ENCODE peak calls at places on chromosomes 7 and 10, in five cellular contexts. X, R, P, I and T are unnamed samples.

GRCh38 chr10:91349381-91349780 is 60.8 kb upstream of the HECTD2 start:
- DNase-seq in X (no peak), R (peak), P (peak), I (no peak), T (no peak)

GRCh38 chr7:25643770-25644394 is 415.6 kb upstream of the NPVF start:
- DNase-seq in X (no peak), R (no peak), P (no peak), I (no peak), T (no peak)

GRCh38 chr7:90958669-90959068 is 305.6 kb upstream of the FZD1 start:
- DNase-seq in X (no peak), R (peak), P (peak), I (no peak), T (no peak)

GRCh38 chr10:124035928-124036558 is 57.4 kb downstream of the CHST15 start:
- DNase-seq in X (peak), R (no peak), P (no peak), I (no peak), T (peak)

GRCh38 chr7:123528265-123528664 is 6.1 kb downstream of the IQUB start:
- DNase-seq in X (no peak), R (no peak), P (no peak), I (no peak), T (peak)

GRCh38 chr10:9786101-9786500 is 1231.6 kb upstream of the CELF2 start:
- DNase-seq in X (no peak), R (no peak), P (no peak), I (no peak), T (no peak)

GRCh38 chr7:29019275-29019820 is 61.2 kb upstream of the TRIL start:
- DNase-seq in X (no peak), R (no peak), P (no peak), I (no peak), T (no peak)

GRCh38 chr10:119896061-119896655 is 3.6 kb downstream of the SEC23IP start:
- DNase-seq in X (no peak), R (peak), P (no peak), I (no peak), T (no peak)

GRCh38 chr10:8389630-8390029 is 335.1 kb downstream of the GATA3 start:
- DNase-seq in X (no peak), R (no peak), P (no peak), I (no peak), T (no peak)

GRCh38 chr10:26385443-26385842 is 52.7 kb upstream of the APBB1IP start:
- DNase-seq in X (no peak), R (no peak), P (no peak), I (no peak), T (no peak)

DNA sequence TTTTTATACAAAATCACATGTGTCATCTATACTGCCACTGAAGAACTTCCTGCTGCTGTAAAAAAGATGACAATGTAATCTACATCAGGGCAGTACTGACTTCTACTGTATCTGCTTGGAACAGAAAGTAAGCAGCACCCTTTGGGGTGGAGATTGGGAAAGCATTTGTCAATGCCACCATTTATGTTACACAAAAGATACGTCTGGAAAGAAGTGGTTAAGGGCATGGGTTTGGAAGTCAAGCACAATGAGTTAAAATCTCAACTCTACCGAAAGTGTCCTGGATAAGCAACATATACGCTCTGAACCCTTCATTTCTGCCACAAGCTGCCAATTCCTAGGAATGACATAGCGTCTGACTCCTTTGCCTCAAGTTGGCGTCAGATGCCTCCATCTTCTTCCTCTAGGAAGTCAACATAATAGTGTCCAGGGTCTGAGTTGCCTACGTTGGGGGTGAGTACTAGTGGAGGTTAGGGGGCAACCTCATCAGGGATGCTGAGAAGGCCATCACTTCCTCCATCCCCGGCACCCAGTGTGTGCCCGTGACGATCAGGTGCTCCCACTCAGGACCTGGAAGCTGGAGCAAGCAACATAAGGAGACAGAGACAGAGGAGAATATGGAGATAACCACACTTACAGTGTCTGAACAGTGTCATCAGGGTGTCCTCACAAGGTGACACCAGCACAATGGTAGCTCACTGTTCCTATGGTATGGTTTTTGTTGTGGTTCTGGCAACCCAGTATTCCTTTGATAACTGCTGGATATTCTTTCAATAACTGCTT is 58.3 kb downstream of the SGMS1 start:
- DNase-seq in X (no peak), R (no peak), P (no peak), I (no peak), T (no peak)
- TF ChIP-seq CTCF in X (no peak), R (no peak), P (no peak), I (no peak), T (no peak)

DNA sequence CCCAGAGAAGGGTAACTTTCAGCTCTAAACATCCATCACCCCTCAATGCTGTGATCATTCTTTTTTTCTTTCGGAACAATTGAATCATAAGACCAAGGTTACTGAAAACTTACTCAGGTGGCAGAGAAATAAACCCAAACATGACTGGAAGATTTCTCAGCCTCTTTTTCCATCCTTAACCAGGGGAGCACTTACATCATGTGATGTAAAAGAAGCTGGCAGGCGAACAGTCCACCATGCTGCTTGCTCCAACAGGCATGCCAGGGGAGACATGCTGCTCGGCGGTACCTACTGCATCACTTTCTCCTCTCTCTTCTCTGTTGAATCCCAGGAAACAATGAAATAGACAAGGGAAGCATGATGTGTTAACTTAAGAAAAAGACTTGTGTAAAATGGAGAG is 64.0 kb upstream of the ZNF438 start:
- DNase-seq in X (no peak), R (no peak), P (no peak), I (no peak), T (no peak)
- TF ChIP-seq CTCF in X (no peak), R (no peak), P (no peak), I (no peak), T (no peak)

GRCh38 chr7:148485618-148486017 is 104.9 kb upstream of the C7orf33 start:
- DNase-seq in X (no peak), R (no peak), P (no peak), I (no peak), T (no peak)
- TF ChIP-seq CTCF in X (peak), R (no peak), P (no peak), I (no peak), T (no peak)

DNA sequence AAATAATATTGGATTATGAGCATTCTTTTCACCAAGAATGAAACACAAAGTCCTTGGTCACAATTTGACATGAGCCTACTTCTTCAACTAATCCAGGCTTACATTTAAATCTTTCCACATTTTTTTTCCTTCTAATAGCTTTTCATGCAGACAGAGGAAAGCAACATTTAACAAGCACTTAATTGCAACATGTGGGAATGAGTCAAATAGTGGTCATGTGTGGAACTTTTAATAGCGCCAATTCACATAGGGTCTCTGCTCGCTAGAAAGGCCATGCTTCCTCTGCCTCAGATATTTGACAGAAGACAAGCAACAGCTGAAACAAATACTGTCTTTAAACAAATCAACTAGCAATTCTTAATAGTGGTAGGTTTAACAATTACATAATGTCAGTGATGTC is 285.9 kb upstream of the ETV1 start:
- DNase-seq in X (no peak), R (no peak), P (no peak), I (no peak), T (no peak)
- TF ChIP-seq CTCF in X (no peak), R (no peak), P (no peak), I (no peak), T (no peak)

GRCh38 chr7:50588937-50589336 is 23.7 kb upstream of the DDC start:
- DNase-seq in X (no peak), R (no peak), P (no peak), I (no peak), T (no peak)
- TF ChIP-seq CTCF in X (peak), R (peak), P (peak), I (no peak), T (no peak)

GRCh38 chr10:126969310-126969709 is 64.1 kb downstream of the DOCK1 start:
- DNase-seq in X (no peak), R (no peak), P (no peak), I (no peak), T (no peak)
- TF ChIP-seq CTCF in X (no peak), R (peak), P (peak), I (no peak), T (no peak)

GRCh38 chr10:27794157-27794556 is 48.5 kb upstream of the MKX start:
- DNase-seq in X (no peak), R (no peak), P (no peak), I (no peak), T (no peak)
- TF ChIP-seq CTCF in X (peak), R (no peak), P (peak), I (no peak), T (no peak)

DNA sequence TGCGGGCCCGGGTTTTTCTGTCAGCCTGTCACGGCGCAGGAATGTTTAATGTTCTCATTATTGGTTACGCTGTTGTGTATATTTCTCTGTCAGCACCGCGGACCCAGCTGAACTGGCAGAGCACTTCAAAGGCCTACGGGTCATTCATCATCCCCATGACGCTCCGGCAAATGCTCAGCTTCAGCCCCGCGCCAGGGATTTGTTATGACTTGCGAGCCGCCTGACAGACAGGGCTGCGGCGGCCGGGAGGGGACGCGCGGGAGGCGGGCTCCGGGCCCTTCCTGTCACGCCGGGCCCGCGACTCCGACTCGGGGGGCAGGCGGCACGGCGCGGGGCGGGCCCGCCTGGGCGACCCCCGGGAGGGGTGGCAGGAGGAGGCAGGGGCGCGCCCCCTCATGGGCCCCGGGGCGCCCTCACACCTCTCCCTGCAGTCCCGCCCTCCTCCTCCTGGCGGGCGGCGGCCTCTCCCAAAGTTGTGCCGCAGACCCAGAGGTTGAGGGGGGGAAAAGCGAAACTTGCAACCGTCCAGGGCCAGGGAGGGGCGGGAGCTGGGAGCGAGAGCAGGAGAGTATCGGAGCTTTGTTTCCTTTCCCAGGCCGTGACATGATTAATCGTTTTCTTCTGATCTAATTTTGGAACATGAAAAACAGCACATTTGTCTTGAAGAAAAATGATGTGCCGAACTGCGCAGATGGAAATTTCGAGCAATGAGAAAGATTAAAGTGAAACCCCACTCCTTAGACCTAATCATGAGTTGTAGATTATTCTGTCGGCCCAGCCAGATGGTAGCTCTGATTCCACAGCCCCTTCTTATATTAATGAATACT is 59.3 kb upstream of the COMTD1 start:
- DNase-seq in X (no peak), R (peak), P (no peak), I (peak), T (peak)
- TF ChIP-seq CTCF in X (no peak), R (no peak), P (no peak), I (no peak), T (no peak)

DNA sequence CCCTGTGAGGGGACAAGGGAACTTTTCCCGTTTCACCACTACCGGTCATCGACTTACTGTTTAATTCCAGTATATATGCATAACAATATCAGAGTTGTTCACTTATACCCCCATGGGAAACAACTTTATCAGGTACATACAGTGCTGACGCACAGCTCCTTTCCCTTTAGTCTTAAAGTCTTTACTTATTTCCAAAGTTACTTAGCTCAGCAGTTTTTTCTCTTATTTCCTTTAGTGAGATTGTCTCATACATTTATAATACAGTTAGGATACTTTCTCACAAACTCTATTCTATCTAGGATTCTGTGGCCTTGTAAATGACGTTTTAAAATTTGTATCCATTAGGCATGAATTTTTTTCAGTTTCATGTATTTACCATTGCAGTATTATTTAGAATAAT is 721.8 kb downstream of the ANKRD7 start:
- DNase-seq in X (no peak), R (no peak), P (no peak), I (no peak), T (no peak)
- TF ChIP-seq CTCF in X (no peak), R (no peak), P (no peak), I (no peak), T (no peak)